ENCODE peak calls at places on chromosomes 5 and 9, in seven cellular contexts. G is tibial artery, N is RWPE1, K is breast epithelium, B is K562, D is lower leg skin, Z is type B pancreatic cell. R is an unnamed sample.

GRCh38 chr9:113858282-113858681 is 17.8 kb upstream of the ZNF618 start:
- DNase-seq in G (no peak), N (no peak), K (no peak), B (no peak), D (no peak), Z (no peak), R (no peak)

GRCh38 chr5:40853632-40854192 is 12.5 kb downstream of the CARD6 start:
- DNase-seq in G (no peak), N (no peak), K (no peak), B (peak; percentile 27), D (no peak), Z (no peak), R (no peak)

GRCh38 chr5:124859027-124859426 is 112.6 kb upstream of the ZNF608 start:
- DNase-seq in G (no peak), N (no peak), K (no peak), B (no peak), D (no peak), Z (no peak), R (no peak)

GRCh38 chr5:142821733-142822487 is 51.7 kb downstream of the ARHGAP26 start:
- DNase-seq in G (no peak), N (peak; percentile 97), K (no peak), B (no peak), D (no peak), Z (no peak), R (no peak)

GRCh38 chr5:181243020-181243520 is 636 bp downstream of the RACK1 start:
- DNase-seq in G (no peak), N (no peak), K (no peak), B (no peak), D (no peak), Z (no peak), R (no peak)

GRCh38 chr9:77440057-77440456 is 208.1 kb downstream of the GNA14 start:
- DNase-seq in G (no peak), N (no peak), K (no peak), B (no peak), D (peak; percentile 81), Z (no peak), R (peak; percentile 93)

GRCh38 chr9:78029601-78030552 is 1.7 kb downstream of the GNAQ start:
- DNase-seq in G (peak; percentile 26), N (peak; percentile 33), K (no peak), B (peak; percentile 37), D (no peak), Z (no peak), R (no peak)

GRCh38 chr9:98974994-98975712 is 31.4 kb downstream of the COL15A1 start:
- DNase-seq in G (peak; percentile 82), N (peak; percentile 92), K (peak; percentile 66), B (peak; percentile 89), D (peak; percentile 97), Z (peak; percentile 90), R (peak; percentile 93)

GRCh38 chr5:39794511-39794910 is 369.7 kb upstream of the DAB2 start:
- DNase-seq in G (peak; percentile 23), N (no peak), K (no peak), B (no peak), D (no peak), Z (no peak), R (no peak)

GRCh38 chr5:170941788-170942187 is 80.0 kb downstream of the RANBP17 start:
- DNase-seq in G (no peak), N (no peak), K (no peak), B (no peak), D (no peak), Z (no peak), R (no peak)

GRCh38 chr5:136560111-136560510 is 194.8 kb upstream of the TRPC7 start:
- DNase-seq in G (no peak), N (no peak), K (no peak), B (no peak), D (no peak), Z (no peak), R (no peak)

GRCh38 chr5:148808864-148809642 is 17.4 kb upstream of the ADRB2 start:
- DNase-seq in G (no peak), N (no peak), K (no peak), B (peak; percentile 40), D (no peak), Z (no peak), R (no peak)

GRCh38 chr5:127647361-127647958 is 1.4 kb upstream of the CTXN3 start:
- DNase-seq in G (no peak), N (no peak), K (peak; percentile 48), B (no peak), D (no peak), Z (no peak), R (no peak)

GRCh38 chr9:36154213-36154952 is 14.8 kb upstream of the CCIN start:
- DNase-seq in G (peak; percentile 61), N (no peak), K (peak; percentile 37), B (no peak), D (peak; percentile 87), Z (no peak), R (no peak)

GRCh38 chr5:169350759-169351240 is 49.9 kb upstream of the SLIT3 start:
- DNase-seq in G (peak; percentile 41), N (peak; percentile 99), K (peak; percentile 55), B (no peak), D (no peak), Z (no peak), R (peak; percentile 87)

GRCh38 chr5:157339409-157339808 is 73.5 kb downstream of the CYFIP2 start:
- DNase-seq in G (no peak), N (no peak), K (no peak), B (no peak), D (peak; percentile 2), Z (no peak), R (no peak)

GRCh38 chr9:127311239-127311741 is 46.7 kb downstream of the GARNL3 start:
- DNase-seq in G (peak; percentile 73), N (peak; percentile 43), K (no peak), B (peak; percentile 44), D (no peak), Z (no peak), R (no peak)

GRCh38 chr5:36396640-36397039 is 94.9 kb upstream of the RANBP3L start:
- DNase-seq in G (no peak), N (no peak), K (no peak), B (no peak), D (no peak), Z (no peak), R (no peak)

GRCh38 chr5:93280518-93280917 is 300.5 kb downstream of the NR2F1-AS1 start:
- DNase-seq in G (no peak), N (no peak), K (no peak), B (no peak), D (no peak), Z (no peak), R (no peak)

GRCh38 chr5:28408186-28408585 is 1369.8 kb upstream of the CDH9 start:
- DNase-seq in G (no peak), N (peak; percentile 58), K (no peak), B (no peak), D (no peak), Z (no peak), R (no peak)

GRCh38 chr5:43691893-43692292 is 88.9 kb downstream of the NNT start:
- DNase-seq in G (no peak), N (no peak), K (no peak), B (no peak), D (no peak), Z (no peak), R (no peak)

GRCh38 chr9:114611516-114612271 is 603 bp downstream of the TMEM268 start:
- DNase-seq in G (peak; percentile 68), N (peak; percentile 70), K (no peak), B (peak; percentile 73), D (peak; percentile 90), Z (peak; percentile 72), R (peak; percentile 87)

GRCh38 chr9:6759114-6759977 is 1.6 kb downstream of the KDM4C start:
- DNase-seq in G (no peak), N (peak; percentile 43), K (no peak), B (no peak), D (peak; percentile 79), Z (no peak), R (no peak)

GRCh38 chr9:419571-420156 is 205.0 kb downstream of the DOCK8 start:
- DNase-seq in G (no peak), N (peak; percentile 20), K (no peak), B (no peak), D (no peak), Z (no peak), R (no peak)

GRCh38 chr9:11149065-11149464 is 536.3 kb upstream of the PTPRD start:
- DNase-seq in G (no peak), N (no peak), K (no peak), B (no peak), D (no peak), Z (no peak), R (no peak)

GRCh38 chr9:130041648-130042405 is 1.2 kb downstream of the FNBP1 start:
- DNase-seq in G (peak; percentile 48), N (peak; percentile 53), K (no peak), B (no peak), D (no peak), Z (no peak), R (no peak)

GRCh38 chr5:144697847-144698262 is 527.2 kb downstream of the KCTD16 start:
- DNase-seq in G (no peak), N (peak; percentile 3), K (no peak), B (no peak), D (no peak), Z (no peak), R (no peak)
- TF ChIP-seq CTCF in G (no peak), N (no peak), K (no peak), B (no peak), D (no peak), Z (no peak), R (peak; percentile 42)

GRCh38 chr9:32590476-32590875 is 17.5 kb upstream of the NDUFB6 start:
- DNase-seq in G (no peak), N (no peak), K (no peak), B (no peak), D (no peak), Z (no peak), R (no peak)

GRCh38 chr9:32590898-32591297 is 17.9 kb upstream of the NDUFB6 start:
- DNase-seq in G (no peak), N (peak; percentile 65), K (no peak), B (no peak), D (no peak), Z (no peak), R (no peak)

GRCh38 chr9:32587901-32588300 is 14.9 kb upstream of the NDUFB6 start:
- DNase-seq in G (no peak), N (no peak), K (no peak), B (no peak), D (no peak), Z (no peak), R (no peak)

GRCh38 chr9:32584784-32585183 is 11.8 kb upstream of the NDUFB6 start:
- DNase-seq in G (no peak), N (no peak), K (no peak), B (no peak), D (no peak), Z (no peak), R (no peak)

GRCh38 chr9:32589083-32589713 is 16.2 kb upstream of the NDUFB6 start:
- DNase-seq in G (no peak), N (peak; percentile 59), K (no peak), B (peak; percentile 30), D (no peak), Z (no peak), R (no peak)
- TF ChIP-seq CTCF in G (no peak), N (peak; percentile 83), K (no peak), B (peak; percentile 48), D (no peak), Z (peak; percentile 73), R (peak; percentile 69)

GRCh38 chr5:158880514-158881001 is 219.2 kb downstream of the EBF1 start:
- DNase-seq in G (no peak), N (no peak), K (no peak), B (no peak), D (no peak), Z (no peak), R (no peak)
- TF ChIP-seq CTCF in G (no peak), N (no peak), K (no peak), B (no peak), D (no peak), Z (no peak), R (peak; percentile 39)

GRCh38 chr9:90726215-90726614 is 75.4 kb upstream of the SYK start:
- DNase-seq in G (no peak), N (no peak), K (no peak), B (no peak), D (no peak), Z (no peak), R (no peak)
- TF ChIP-seq CTCF in G (no peak), N (peak; percentile 20), K (no peak), B (peak; percentile 32), D (no peak), Z (peak; percentile 51), R (no peak)